ENCODE peak calls at places on chromosomes 5 and 9, in five cellular contexts. H is neuronal stem cell, D is DMS53, T is bronchial epithelial cell, Q is NCI-H460. R is an unnamed sample.
A peak's percentile ranks its signal among the peaks of the same experiment; 100 is the strongest.

GRCh38 chr5:172009536-172010270 is 3.3 kb upstream of the FBXW11 start:
- DNase-seq in H (no peak), D (peak; percentile 17), T (no peak), Q (no peak), R (no peak)

GRCh38 chr5:78483809-78484521 is 123.5 kb downstream of the SCAMP1 start:
- DNase-seq in H (no peak), D (no peak), T (peak; percentile 63), Q (no peak), R (no peak)

GRCh38 chr5:89374144-89374784 is 491.3 kb upstream of the MEF2C start:
- DNase-seq in H (no peak), D (peak; percentile 79), T (no peak), Q (no peak), R (no peak)

GRCh38 chr9:120730661-120731514 is 16.6 kb upstream of the MEGF9 start:
- DNase-seq in H (peak; percentile 44), D (peak; percentile 93), T (peak; percentile 94), Q (no peak), R (no peak)

GRCh38 chr9:87958591-87958990 is 15.7 kb downstream of the CDK20 start:
- DNase-seq in H (no peak), D (no peak), T (no peak), Q (no peak), R (no peak)

GRCh38 chr9:131318211-131318610 is 28.7 kb downstream of the PLPP7 start:
- DNase-seq in H (no peak), D (no peak), T (no peak), Q (no peak), R (peak; percentile 89)

GRCh38 chr5:172765766-172766286 is 5.2 kb downstream of the DUSP1 start:
- DNase-seq in H (no peak), D (no peak), T (peak; percentile 80), Q (no peak), R (no peak)

GRCh38 chr5:106964102-106964501 is 706.6 kb downstream of the EFNA5 start:
- DNase-seq in H (no peak), D (peak; percentile 87), T (peak; percentile 63), Q (no peak), R (no peak)

GRCh38 chr5:27592231-27592630 is 553.8 kb upstream of the CDH9 start:
- DNase-seq in H (no peak), D (no peak), T (peak; percentile 64), Q (no peak), R (no peak)

GRCh38 chr9:88988796-88989641 is 2.2 kb upstream of the S1PR3 start:
- DNase-seq in H (no peak), D (no peak), T (peak; percentile 79), Q (no peak), R (no peak)

GRCh38 chr9:123590499-123590898 is 234.5 kb downstream of the CRB2 start:
- DNase-seq in H (no peak), D (peak; percentile 35), T (no peak), Q (no peak), R (no peak)

GRCh38 chr9:27373851-27374250 is 76.9 kb upstream of the EQTN start:
- DNase-seq in H (no peak), D (no peak), T (no peak), Q (no peak), R (no peak)

GRCh38 chr9:113715086-113715485 is 161.0 kb upstream of the ZNF618 start:
- DNase-seq in H (no peak), D (peak; percentile 56), T (peak; percentile 62), Q (no peak), R (no peak)

GRCh38 chr9:2093920-2094597 is 78.9 kb downstream of the SMARCA2 start:
- DNase-seq in H (no peak), D (peak; percentile 1), T (peak; percentile 62), Q (no peak), R (no peak)

GRCh38 chr5:170861855-170862766 is at the start of gene RANBP17:
- DNase-seq in H (peak; percentile 71), D (peak; percentile 93), T (peak; percentile 50), Q (peak; percentile 64), R (peak; percentile 9)

GRCh38 chr5:160774006-160774405 is 78.0 kb downstream of the ATP10B start:
- DNase-seq in H (no peak), D (no peak), T (no peak), Q (no peak), R (no peak)

GRCh38 chr5:127029513-127030258 is 672 bp downstream of the MARCHF3 start:
- DNase-seq in H (peak; percentile 48), D (peak; percentile 94), T (peak; percentile 67), Q (peak; percentile 56), R (no peak)

GRCh38 chr5:62206150-62206829 is 99.7 kb upstream of the KIF2A start:
- DNase-seq in H (no peak), D (peak; percentile 7), T (peak; percentile 15), Q (peak; percentile 26), R (no peak)

GRCh38 chr9:109012876-109013677 is at the start of gene CTNNAL1:
- DNase-seq in H (peak; percentile 87), D (peak; percentile 92), T (no peak), Q (peak; percentile 85), R (no peak)

GRCh38 chr9:95726756-95727155 is 148.7 kb upstream of the ERCC6L2 start:
- DNase-seq in H (peak; percentile 33), D (peak; percentile 71), T (peak; percentile 51), Q (peak; percentile 36), R (peak; percentile 34)